ENCODE peak calls at places on chromosomes 2 and 18, in eight cellular contexts. X is left kidney, T is NCI-H2081 treated with DMSO at 0.1 percent for 48 hours, H is HuH-7, O is Peyer's patch, P is B cell, F is dermis blood vessel endothelial cell, R is hepatocyte. C is an unnamed sample.

GRCh38 chr2:23521060-23521459 is 136.1 kb downstream of the KLHL29 start:
- DNase-seq in P (no peak), T (no peak), R (no peak), O (no peak), H (no peak), X (no peak), F (no peak), C (no peak)

GRCh38 chr2:181746844-181747243 is 66.5 kb upstream of the NEUROD1 start:
- DNase-seq in F (peak), R (no peak), X (no peak), O (no peak), P (no peak), H (no peak), T (no peak), C (no peak)

GRCh38 chr2:120656273-120656960 is 79.3 kb upstream of the GLI2 start:
- DNase-seq in O (no peak), T (no peak), P (no peak), R (no peak), F (no peak), H (no peak), X (no peak), C (no peak)

GRCh38 chr2:239819091-239819973 is 205.8 kb downstream of the NDUFA10 start:
- DNase-seq in F (no peak), H (no peak), T (no peak), R (no peak), X (no peak), O (peak), P (no peak), C (no peak)

GRCh38 chr2:144516981-144517824 is 2.7 kb downstream of the ZEB2 start:
- DNase-seq in T (no peak), R (peak), P (no peak), H (peak), X (peak), F (peak), O (peak), C (peak)

GRCh38 chr18:62769216-62769615 is 53.9 kb downstream of the PHLPP1 start:
- DNase-seq in R (no peak), F (no peak), H (no peak), X (no peak), P (no peak), O (no peak), T (no peak), C (no peak)

GRCh38 chr18:58005036-58005435 is 39.0 kb upstream of the NEDD4L start:
- DNase-seq in F (no peak), R (no peak), X (no peak), T (no peak), P (no peak), H (no peak), O (no peak), C (peak)

GRCh38 chr18:48751727-48752468 is 198.9 kb downstream of the SMAD7 start:
- DNase-seq in O (no peak), F (no peak), T (no peak), R (no peak), P (no peak), X (no peak), H (no peak), C (no peak)

GRCh38 chr2:218860950-218861381 is 1.4 kb downstream of the WNT6 start:
- DNase-seq in O (peak), F (peak), P (no peak), H (peak), X (peak), T (peak), R (peak), C (peak)

GRCh38 chr2:15941970-15942710 is 1.8 kb downstream of the MYCN start:
- DNase-seq in X (peak), T (no peak), P (no peak), H (peak), R (peak), O (no peak), F (peak), C (no peak)

GRCh38 chr2:178280261-178280852 is 86.0 kb downstream of the OSBPL6 start:
- DNase-seq in P (no peak), H (no peak), R (peak), T (no peak), F (peak), X (peak), O (no peak), C (peak)

GRCh38 chr18:44195394-44196140 is 485.1 kb upstream of the SETBP1 start:
- DNase-seq in R (no peak), X (no peak), P (no peak), H (no peak), O (no peak), F (no peak), T (no peak), C (no peak)

GRCh38 chr2:238811765-238812164 is 36.1 kb upstream of the TWIST2 start:
- DNase-seq in R (no peak), H (no peak), F (no peak), T (no peak), O (no peak), P (no peak), X (no peak), C (peak)

GRCh38 chr2:197427204-197427603 is 7.6 kb downstream of the SF3B1 start:
- DNase-seq in X (no peak), R (no peak), H (no peak), P (no peak), F (no peak), O (no peak), T (no peak), C (no peak)

GRCh38 chr2:17319090-17319489 is 199.2 kb downstream of the RAD51AP2 start:
- DNase-seq in P (no peak), H (no peak), R (no peak), O (no peak), X (no peak), T (no peak), F (no peak), C (no peak)

GRCh38 chr18:21742323-21742687 is 1.7 kb downstream of the MIB1 start:
- DNase-seq in O (no peak), H (no peak), F (peak), X (peak), P (no peak), T (no peak), R (peak), C (no peak)

GRCh38 chr2:144414324-144414845 is 105.5 kb downstream of the ZEB2 start:
- DNase-seq in X (no peak), R (peak), P (no peak), T (no peak), O (no peak), F (no peak), H (no peak), C (peak)

GRCh38 chr2:85804583-85804982 is 50.8 kb downstream of the ATOH8 start:
- DNase-seq in R (no peak), F (peak), H (peak), O (no peak), X (peak), T (no peak), P (no peak), C (no peak)

GRCh38 chr2:10457846-10458563 is 9.9 kb upstream of the ODC1 start:
- DNase-seq in T (no peak), P (no peak), R (no peak), X (no peak), O (no peak), H (no peak), F (peak), C (peak)